ENCODE peak calls at places on chromosomes 2 and 18, in eight cellular contexts. O, N, E, F, K, A, M and C are unnamed samples.
A peak's percentile ranks its signal among the peaks of the same experiment; 100 is the strongest.

GRCh38 chr2:1493361-1494126 is 80.3 kb downstream of the TPO start:
- DNase-seq in F (no peak), N (no peak), K (no peak), A (peak; percentile 31), O (no peak), M (no peak), E (no peak), C (no peak)

GRCh38 chr2:127362486-127362885 is 25.3 kb downstream of the MAP3K2 start:
- DNase-seq in N (no peak), O (no peak), K (no peak), A (no peak), M (no peak), F (no peak), E (no peak), C (no peak)

GRCh38 chr2:47250576-47251403 is 95.7 kb upstream of the STPG4 start:
- DNase-seq in E (no peak), A (no peak), O (no peak), N (no peak), K (no peak), F (no peak), M (no peak), C (no peak)

GRCh38 chr2:126849486-126849885 is 49.2 kb upstream of the TEX51 start:
- DNase-seq in K (no peak), F (no peak), A (no peak), O (no peak), E (no peak), N (no peak), M (no peak), C (no peak)

GRCh38 chr2:70069049-70069448 is 18.2 kb upstream of the PCBP1 start:
- DNase-seq in M (no peak), E (peak; percentile 89), N (no peak), F (no peak), K (no peak), A (peak; percentile 68), O (no peak), C (no peak)

GRCh38 chr2:111106720-111107119 is 14.0 kb upstream of the BCL2L11 start:
- DNase-seq in A (no peak), E (no peak), N (no peak), M (no peak), K (no peak), O (no peak), F (no peak), C (no peak)

GRCh38 chr2:238668426-238668825 is 179.5 kb upstream of the TWIST2 start:
- DNase-seq in N (no peak), F (no peak), E (no peak), O (no peak), M (no peak), A (no peak), K (no peak), C (no peak)

GRCh38 chr2:120238728-120239487 is 13.7 kb upstream of the RALB start:
- DNase-seq in K (peak; percentile 83), N (no peak), O (no peak), M (no peak), F (peak; percentile 54), A (no peak), E (no peak), C (no peak)

GRCh38 chr2:231057590-231057989 is 923 bp downstream of the PSMD1 start:
- DNase-seq in K (peak; percentile 13), M (no peak), E (no peak), N (no peak), A (no peak), O (no peak), F (peak; percentile 26), C (no peak)

GRCh38 chr2:231058761-231059550 is 2.3 kb downstream of the PSMD1 start:
- DNase-seq in O (no peak), K (peak; percentile 33), N (no peak), F (no peak), M (no peak), E (no peak), A (no peak), C (no peak)

GRCh38 chr2:231059756-231060155 is 3.1 kb downstream of the PSMD1 start:
- DNase-seq in F (no peak), M (no peak), N (no peak), A (no peak), O (no peak), E (no peak), K (peak; percentile 16), C (no peak)

GRCh38 chr2:231052494-231053451 is 3.9 kb upstream of the PSMD1 start:
- DNase-seq in M (peak; percentile 55), K (peak; percentile 85), F (peak; percentile 85), E (peak; percentile 92), N (peak; percentile 84), A (peak; percentile 88), O (peak; percentile 69), C (peak; percentile 88)

GRCh38 chr2:231056453-231057416 is at the start of gene PSMD1:
- DNase-seq in F (peak; percentile 97), O (peak; percentile 92), N (peak; percentile 97), M (peak; percentile 81), E (peak; percentile 96), A (peak; percentile 96), K (peak; percentile 95), C (peak; percentile 93)
- TF ChIP-seq CTCF in F (peak; percentile 97), O (peak; percentile 91), N (peak; percentile 95), M (peak; percentile 96), E (peak; percentile 96), A (peak; percentile 93), K (peak; percentile 94), C (peak; percentile 87)

GRCh38 chr2:3692375-3692774 is 11.0 kb upstream of the DCDC2C start:
- DNase-seq in E (peak; percentile 24), O (no peak), F (peak; percentile 13), A (no peak), M (no peak), N (no peak), K (peak; percentile 9), C (no peak)
- TF ChIP-seq CTCF in E (peak; percentile 12), O (no peak), F (peak; percentile 15), A (no peak), M (no peak), N (peak; percentile 29), K (peak; percentile 37), C (no peak)

DNA sequence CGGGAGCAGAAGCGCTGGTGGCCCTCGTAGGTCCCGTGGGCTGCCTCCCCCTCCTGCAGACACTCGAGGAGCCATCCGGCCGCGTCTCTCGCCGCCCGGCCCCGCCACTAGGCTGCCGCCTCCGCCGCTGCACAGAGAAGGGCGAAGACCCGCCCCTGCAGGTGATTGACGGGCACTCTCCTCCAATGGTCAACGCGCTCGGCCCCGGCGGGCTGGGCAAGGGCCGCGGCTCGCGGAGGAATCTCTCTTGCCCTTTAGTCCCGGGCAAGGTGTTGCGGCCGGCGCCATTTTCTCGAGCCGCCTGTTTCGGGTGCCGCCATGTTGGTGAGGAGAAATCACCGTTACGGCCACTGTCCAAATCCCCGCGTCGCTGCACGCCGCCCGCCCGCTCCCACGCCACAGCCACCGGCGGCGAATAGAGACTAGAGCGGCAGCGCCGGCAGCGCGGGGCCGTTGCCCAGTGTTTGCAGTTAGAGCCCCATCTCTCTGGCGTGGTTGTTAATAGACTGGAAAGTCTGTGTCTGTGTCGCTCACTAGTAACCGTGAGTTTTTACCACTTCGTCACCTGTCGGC is at the start of gene ZC3H6:
- DNase-seq in A (peak; percentile 100), F (peak; percentile 99), M (peak; percentile 98), N (peak; percentile 100), E (peak; percentile 99), O (peak; percentile 99), K (peak; percentile 99), C (peak; percentile 100)
- TF ChIP-seq CTCF in A (peak; percentile 16), F (peak; percentile 18), M (peak; percentile 5), N (no peak), E (no peak), O (peak; percentile 70), K (peak; percentile 7), C (no peak)

GRCh38 chr2:178202927-178203326 is 8.6 kb downstream of the OSBPL6 start:
- DNase-seq in N (no peak), K (no peak), O (no peak), F (no peak), M (no peak), E (no peak), A (no peak), C (no peak)

GRCh38 chr2:178208817-178209216 is 14.5 kb downstream of the OSBPL6 start:
- DNase-seq in M (no peak), F (peak; percentile 28), N (no peak), A (no peak), O (no peak), E (no peak), K (no peak), C (no peak)

GRCh38 chr2:178205853-178206516 is 11.7 kb downstream of the OSBPL6 start:
- DNase-seq in A (no peak), N (no peak), O (no peak), F (no peak), E (no peak), K (peak; percentile 84), M (no peak), C (no peak)

GRCh38 chr2:178208336-178208735 is 14.0 kb downstream of the OSBPL6 start:
- DNase-seq in N (no peak), E (no peak), M (no peak), K (no peak), F (no peak), A (no peak), O (no peak), C (no peak)

GRCh38 chr2:178204987-178205386 is 10.7 kb downstream of the OSBPL6 start:
- DNase-seq in K (no peak), M (no peak), A (no peak), F (peak; percentile 13), O (no peak), E (no peak), N (no peak), C (no peak)
- TF ChIP-seq CTCF in K (no peak), M (no peak), A (no peak), F (no peak), O (no peak), E (no peak), N (no peak), C (no peak)

GRCh38 chr18:9643549-9643948 is 29.2 kb upstream of the PPP4R1 start:
- DNase-seq in M (no peak), O (no peak), N (no peak), A (no peak), F (peak; percentile 98), E (no peak), K (peak; percentile 97), C (no peak)
- TF ChIP-seq CTCF in M (no peak), O (no peak), N (no peak), A (no peak), F (no peak), E (no peak), K (no peak), C (no peak)

GRCh38 chr2:66495788-66496640 is 61.1 kb downstream of the MEIS1 start:
- DNase-seq in M (no peak), F (peak; percentile 85), A (no peak), K (peak; percentile 87), O (peak; percentile 65), N (peak; percentile 21), E (no peak), C (no peak)
- TF ChIP-seq CTCF in M (no peak), F (peak; percentile 60), A (no peak), K (no peak), O (peak; percentile 45), N (no peak), E (no peak), C (no peak)